ENCODE peak calls at places on chromosomes 4 and X, in seven cellular contexts. One of them, this sample, is unnamed.

GRCh38 chrX:82218361-82218760 is 1016.5 kb downstream of the SH3BGRL start:
- DNase-seq in omental fat pad: no peak
- DNase-seq in left lung: no peak
- DNase-seq in GM23338: peak
- DNase-seq in dorsolateral prefrontal cortex: no peak
- DNase-seq in activated CD8-positive, alpha-beta T cell treated with anti-CD3 and anti-CD28 coated beads for 36 hours: no peak
- DNase-seq in AG09319: no peak
- DNase-seq in this sample: peak

GRCh38 chr4:188242041-188242440 is 102.8 kb downstream of the TRIML1 start:
- DNase-seq in activated CD8-positive, alpha-beta T cell treated with anti-CD3 and anti-CD28 coated beads for 36 hours: no peak
- DNase-seq in left lung: no peak
- DNase-seq in omental fat pad: no peak
- DNase-seq in AG09319: no peak
- DNase-seq in GM23338: no peak
- DNase-seq in dorsolateral prefrontal cortex: no peak
- DNase-seq in this sample: no peak

GRCh38 chr4:147571021-147571770 is 46.0 kb upstream of the TMEM184C start:
- DNase-seq in activated CD8-positive, alpha-beta T cell treated with anti-CD3 and anti-CD28 coated beads for 36 hours: no peak
- DNase-seq in AG09319: no peak
- DNase-seq in GM23338: no peak
- DNase-seq in left lung: no peak
- DNase-seq in omental fat pad: no peak
- DNase-seq in dorsolateral prefrontal cortex: no peak
- DNase-seq in this sample: no peak

GRCh38 chr4:154781983-154782293 is 866 bp downstream of the RBM46 start:
- DNase-seq in activated CD8-positive, alpha-beta T cell treated with anti-CD3 and anti-CD28 coated beads for 36 hours: no peak
- DNase-seq in omental fat pad: no peak
- DNase-seq in dorsolateral prefrontal cortex: no peak
- DNase-seq in left lung: peak
- DNase-seq in AG09319: no peak
- DNase-seq in GM23338: no peak
- DNase-seq in this sample: no peak

GRCh38 chr4:54005475-54005874 is 58.9 kb downstream of the CHIC2 start:
- DNase-seq in activated CD8-positive, alpha-beta T cell treated with anti-CD3 and anti-CD28 coated beads for 36 hours: no peak
- DNase-seq in omental fat pad: no peak
- DNase-seq in dorsolateral prefrontal cortex: no peak
- DNase-seq in AG09319: peak
- DNase-seq in left lung: no peak
- DNase-seq in GM23338: no peak
- DNase-seq in this sample: peak

GRCh38 chr4:127203561-127204260 is 429.0 kb upstream of the INTU start:
- DNase-seq in AG09319: no peak
- DNase-seq in left lung: no peak
- DNase-seq in activated CD8-positive, alpha-beta T cell treated with anti-CD3 and anti-CD28 coated beads for 36 hours: no peak
- DNase-seq in dorsolateral prefrontal cortex: no peak
- DNase-seq in GM23338: peak
- DNase-seq in omental fat pad: no peak
- DNase-seq in this sample: no peak

GRCh38 chr4:188127157-188127874 is 11.9 kb upstream of the TRIML1 start:
- DNase-seq in dorsolateral prefrontal cortex: no peak
- DNase-seq in left lung: no peak
- DNase-seq in omental fat pad: no peak
- DNase-seq in AG09319: peak
- DNase-seq in activated CD8-positive, alpha-beta T cell treated with anti-CD3 and anti-CD28 coated beads for 36 hours: peak
- DNase-seq in GM23338: no peak
- DNase-seq in this sample: no peak

GRCh38 chr4:13642163-13642562 is 14.6 kb upstream of the BOD1L1 start:
- DNase-seq in omental fat pad: no peak
- DNase-seq in dorsolateral prefrontal cortex: no peak
- DNase-seq in AG09319: no peak
- DNase-seq in left lung: no peak
- DNase-seq in GM23338: no peak
- DNase-seq in activated CD8-positive, alpha-beta T cell treated with anti-CD3 and anti-CD28 coated beads for 36 hours: no peak
- DNase-seq in this sample: no peak

GRCh38 chr4:159178147-159178541 is 75.3 kb downstream of the RAPGEF2 start:
- DNase-seq in omental fat pad: no peak
- DNase-seq in GM23338: no peak
- DNase-seq in activated CD8-positive, alpha-beta T cell treated with anti-CD3 and anti-CD28 coated beads for 36 hours: no peak
- DNase-seq in AG09319: peak
- DNase-seq in left lung: no peak
- DNase-seq in dorsolateral prefrontal cortex: no peak
- DNase-seq in this sample: no peak

GRCh38 chrX:20857746-20858145 is 516.5 kb upstream of the CNKSR2 start:
- DNase-seq in AG09319: no peak
- DNase-seq in omental fat pad: no peak
- DNase-seq in activated CD8-positive, alpha-beta T cell treated with anti-CD3 and anti-CD28 coated beads for 36 hours: no peak
- DNase-seq in left lung: no peak
- DNase-seq in GM23338: no peak
- DNase-seq in dorsolateral prefrontal cortex: no peak
- DNase-seq in this sample: no peak

GRCh38 chr4:168636040-168636439 is 139.2 kb downstream of the PALLD start:
- DNase-seq in GM23338: no peak
- DNase-seq in left lung: no peak
- DNase-seq in activated CD8-positive, alpha-beta T cell treated with anti-CD3 and anti-CD28 coated beads for 36 hours: no peak
- DNase-seq in omental fat pad: no peak
- DNase-seq in dorsolateral prefrontal cortex: no peak
- DNase-seq in AG09319: no peak
- DNase-seq in this sample: no peak

GRCh38 chr4:77248805-77249204 is 91.8 kb downstream of the CCNG2 start:
- DNase-seq in dorsolateral prefrontal cortex: no peak
- DNase-seq in left lung: no peak
- DNase-seq in activated CD8-positive, alpha-beta T cell treated with anti-CD3 and anti-CD28 coated beads for 36 hours: no peak
- DNase-seq in AG09319: no peak
- DNase-seq in omental fat pad: no peak
- DNase-seq in GM23338: no peak
- DNase-seq in this sample: no peak

DNA sequence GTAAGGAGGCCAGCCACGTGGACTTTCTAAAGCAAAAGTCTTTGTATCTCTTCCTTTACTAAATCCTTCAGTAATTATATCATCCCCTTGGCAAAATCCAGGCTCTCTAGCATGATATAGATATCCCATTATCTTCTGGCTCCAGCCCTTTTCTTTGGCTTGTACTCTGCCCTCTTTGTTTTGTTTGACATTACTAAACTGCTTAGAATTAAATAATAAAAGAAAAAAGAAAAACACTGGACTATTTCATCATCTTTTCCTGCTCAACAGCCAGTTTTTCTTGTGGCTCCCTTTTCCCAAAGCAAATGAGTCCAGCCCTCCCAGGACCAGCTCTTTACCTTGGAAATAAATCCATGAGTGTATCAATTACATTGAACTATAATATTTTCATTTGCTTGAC is 33.5 kb upstream of the LDB2 start:
- DNase-seq in GM23338: no peak
- DNase-seq in left lung: no peak
- DNase-seq in AG09319: peak
- DNase-seq in activated CD8-positive, alpha-beta T cell treated with anti-CD3 and anti-CD28 coated beads for 36 hours: no peak
- DNase-seq in dorsolateral prefrontal cortex: no peak
- DNase-seq in omental fat pad: no peak
- DNase-seq in this sample: no peak
- TF ChIP-seq CTCF in GM23338: no peak
- TF ChIP-seq CTCF in left lung: no peak
- TF ChIP-seq CTCF in AG09319: no peak
- TF ChIP-seq CTCF in activated CD8-positive, alpha-beta T cell treated with anti-CD3 and anti-CD28 coated beads for 36 hours: no peak
- TF ChIP-seq CTCF in dorsolateral prefrontal cortex: no peak
- TF ChIP-seq CTCF in omental fat pad: no peak
- TF ChIP-seq CTCF in this sample: no peak

GRCh38 chr4:184310881-184311709 is 93.4 kb upstream of the ENPP6 start:
- DNase-seq in left lung: no peak
- DNase-seq in GM23338: no peak
- DNase-seq in omental fat pad: no peak
- DNase-seq in activated CD8-positive, alpha-beta T cell treated with anti-CD3 and anti-CD28 coated beads for 36 hours: no peak
- DNase-seq in dorsolateral prefrontal cortex: no peak
- DNase-seq in AG09319: no peak
- DNase-seq in this sample: peak

GRCh38 chr4:184309241-184310170 is 91.8 kb upstream of the ENPP6 start:
- DNase-seq in omental fat pad: no peak
- DNase-seq in left lung: no peak
- DNase-seq in GM23338: no peak
- DNase-seq in activated CD8-positive, alpha-beta T cell treated with anti-CD3 and anti-CD28 coated beads for 36 hours: peak
- DNase-seq in AG09319: no peak
- DNase-seq in dorsolateral prefrontal cortex: no peak
- DNase-seq in this sample: no peak

GRCh38 chr4:184312126-184312525 is 94.5 kb upstream of the ENPP6 start:
- DNase-seq in AG09319: no peak
- DNase-seq in dorsolateral prefrontal cortex: no peak
- DNase-seq in GM23338: no peak
- DNase-seq in activated CD8-positive, alpha-beta T cell treated with anti-CD3 and anti-CD28 coated beads for 36 hours: no peak
- DNase-seq in omental fat pad: no peak
- DNase-seq in left lung: no peak
- DNase-seq in this sample: no peak

GRCh38 chr4:184313058-184313709 is 95.5 kb upstream of the ENPP6 start:
- DNase-seq in left lung: no peak
- DNase-seq in GM23338: no peak
- DNase-seq in AG09319: no peak
- DNase-seq in activated CD8-positive, alpha-beta T cell treated with anti-CD3 and anti-CD28 coated beads for 36 hours: peak
- DNase-seq in dorsolateral prefrontal cortex: no peak
- DNase-seq in omental fat pad: no peak
- DNase-seq in this sample: peak

DNA sequence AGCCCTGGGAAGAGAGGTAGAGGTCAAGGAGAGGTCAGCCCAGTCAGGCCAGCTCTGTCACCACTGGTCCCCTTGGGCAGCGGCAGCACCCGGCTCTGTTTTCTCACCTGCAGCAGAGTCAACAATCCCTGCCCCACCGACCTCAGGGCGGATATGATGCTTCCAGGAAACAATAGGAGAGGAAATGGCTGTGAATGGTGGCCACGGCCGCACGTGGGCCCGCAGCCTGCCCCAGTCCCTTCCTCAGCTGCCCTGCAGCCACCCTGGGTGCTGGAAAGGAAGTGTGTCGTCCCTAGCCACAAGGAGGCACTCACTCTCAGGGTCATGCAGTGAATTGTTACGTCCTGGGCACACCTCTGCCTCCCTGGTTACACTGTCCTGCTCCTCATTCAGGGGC is 92.5 kb upstream of the ENPP6 start:
- DNase-seq in left lung: no peak
- DNase-seq in dorsolateral prefrontal cortex: no peak
- DNase-seq in omental fat pad: no peak
- DNase-seq in GM23338: peak
- DNase-seq in AG09319: no peak
- DNase-seq in activated CD8-positive, alpha-beta T cell treated with anti-CD3 and anti-CD28 coated beads for 36 hours: peak
- DNase-seq in this sample: peak
- TF ChIP-seq CTCF in left lung: no peak
- TF ChIP-seq CTCF in dorsolateral prefrontal cortex: no peak
- TF ChIP-seq CTCF in omental fat pad: no peak
- TF ChIP-seq CTCF in GM23338: peak
- TF ChIP-seq CTCF in AG09319: no peak
- TF ChIP-seq CTCF in activated CD8-positive, alpha-beta T cell treated with anti-CD3 and anti-CD28 coated beads for 36 hours: peak
- TF ChIP-seq CTCF in this sample: peak

GRCh38 chr4:6265546-6265945 is 4.1 kb upstream of the WFS1 start:
- DNase-seq in dorsolateral prefrontal cortex: no peak
- DNase-seq in omental fat pad: no peak
- DNase-seq in left lung: no peak
- DNase-seq in activated CD8-positive, alpha-beta T cell treated with anti-CD3 and anti-CD28 coated beads for 36 hours: no peak
- DNase-seq in AG09319: no peak
- DNase-seq in GM23338: no peak
- DNase-seq in this sample: no peak

GRCh38 chr4:6262847-6263487 is 6.7 kb upstream of the WFS1 start:
- DNase-seq in activated CD8-positive, alpha-beta T cell treated with anti-CD3 and anti-CD28 coated beads for 36 hours: no peak
- DNase-seq in AG09319: no peak
- DNase-seq in GM23338: no peak
- DNase-seq in left lung: peak
- DNase-seq in dorsolateral prefrontal cortex: no peak
- DNase-seq in omental fat pad: no peak
- DNase-seq in this sample: no peak

GRCh38 chr4:6267573-6267972 is 2.1 kb upstream of the WFS1 start:
- DNase-seq in left lung: no peak
- DNase-seq in omental fat pad: no peak
- DNase-seq in AG09319: no peak
- DNase-seq in dorsolateral prefrontal cortex: no peak
- DNase-seq in activated CD8-positive, alpha-beta T cell treated with anti-CD3 and anti-CD28 coated beads for 36 hours: no peak
- DNase-seq in GM23338: no peak
- DNase-seq in this sample: no peak

GRCh38 chr4:6262176-6262575 is 7.5 kb upstream of the WFS1 start:
- DNase-seq in AG09319: no peak
- DNase-seq in GM23338: no peak
- DNase-seq in left lung: peak
- DNase-seq in activated CD8-positive, alpha-beta T cell treated with anti-CD3 and anti-CD28 coated beads for 36 hours: no peak
- DNase-seq in omental fat pad: no peak
- DNase-seq in dorsolateral prefrontal cortex: no peak
- DNase-seq in this sample: no peak

DNA sequence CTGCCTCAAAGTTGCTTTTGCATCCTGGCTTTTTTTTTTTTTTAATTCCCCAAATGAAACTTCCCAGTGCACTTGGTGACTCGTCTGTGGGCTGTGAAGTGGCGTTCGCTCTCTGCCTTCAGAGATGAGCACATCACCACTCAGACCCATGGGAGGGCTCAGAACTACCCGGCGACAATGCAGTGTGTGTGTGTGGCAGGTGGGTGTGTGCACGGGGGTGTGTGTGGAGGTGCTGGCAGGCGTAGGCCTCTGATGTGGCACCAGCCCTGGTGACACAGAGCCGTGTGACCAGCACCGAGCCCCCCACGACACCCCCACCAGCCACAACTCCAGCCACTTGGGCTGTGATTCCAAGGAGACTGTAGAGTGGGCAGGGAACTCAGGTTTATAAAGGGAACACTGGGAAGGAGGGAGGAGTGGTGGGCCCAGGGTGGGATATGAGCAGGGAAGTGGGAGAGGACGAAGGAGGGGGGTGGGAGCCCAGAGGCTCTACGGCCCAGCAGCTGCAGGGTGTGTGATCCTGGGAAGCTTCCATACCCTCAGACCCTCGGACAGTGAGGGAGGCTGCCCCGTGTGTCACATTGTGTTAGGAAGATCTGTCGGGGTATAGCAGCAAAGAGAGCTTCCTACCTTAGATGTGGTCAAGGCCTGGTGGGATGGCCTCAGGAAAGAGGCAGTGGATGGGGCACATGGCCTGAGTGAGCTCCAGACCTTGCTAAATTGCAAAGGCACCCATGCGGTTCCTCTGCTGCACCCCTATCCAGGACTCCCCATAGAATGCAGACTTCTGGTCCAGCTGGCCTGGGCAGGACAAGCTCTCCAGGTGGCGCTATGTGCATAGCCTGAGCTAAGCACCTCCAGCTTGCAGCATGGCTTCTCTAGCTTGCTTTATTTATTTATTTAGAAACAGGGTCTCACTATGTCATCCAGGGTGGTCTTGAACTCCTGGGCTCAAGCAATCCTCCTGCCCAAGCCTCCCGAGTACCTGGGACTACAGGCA is 5.8 kb upstream of the WFS1 start:
- DNase-seq in omental fat pad: no peak
- DNase-seq in dorsolateral prefrontal cortex: no peak
- DNase-seq in GM23338: peak
- DNase-seq in AG09319: no peak
- DNase-seq in activated CD8-positive, alpha-beta T cell treated with anti-CD3 and anti-CD28 coated beads for 36 hours: peak
- DNase-seq in left lung: peak
- DNase-seq in this sample: peak
- TF ChIP-seq CTCF in omental fat pad: no peak
- TF ChIP-seq CTCF in dorsolateral prefrontal cortex: no peak
- TF ChIP-seq CTCF in GM23338: peak
- TF ChIP-seq CTCF in AG09319: peak
- TF ChIP-seq CTCF in activated CD8-positive, alpha-beta T cell treated with anti-CD3 and anti-CD28 coated beads for 36 hours: peak
- TF ChIP-seq CTCF in left lung: peak
- TF ChIP-seq CTCF in this sample: peak

DNA sequence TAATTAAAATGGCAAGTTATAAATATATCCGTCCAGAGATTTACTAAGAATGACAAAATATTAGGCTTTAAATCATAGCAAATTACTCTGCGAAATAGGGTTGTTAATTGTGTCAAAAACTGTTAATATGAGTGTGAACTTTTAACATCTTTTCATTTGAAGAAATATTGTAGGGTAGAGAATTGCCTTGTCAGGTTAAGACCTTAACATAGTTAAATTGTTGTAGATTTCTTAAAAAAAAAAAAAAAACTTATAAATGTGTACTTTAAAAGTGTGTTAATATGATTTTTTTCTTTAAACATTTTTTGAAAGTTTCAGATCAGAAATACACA is 107.7 kb upstream of the TLR2 start:
- DNase-seq in AG09319: no peak
- DNase-seq in omental fat pad: no peak
- DNase-seq in left lung: no peak
- DNase-seq in dorsolateral prefrontal cortex: no peak
- DNase-seq in activated CD8-positive, alpha-beta T cell treated with anti-CD3 and anti-CD28 coated beads for 36 hours: no peak
- DNase-seq in GM23338: no peak
- DNase-seq in this sample: no peak
- TF ChIP-seq CTCF in AG09319: no peak
- TF ChIP-seq CTCF in omental fat pad: no peak
- TF ChIP-seq CTCF in left lung: peak
- TF ChIP-seq CTCF in dorsolateral prefrontal cortex: no peak
- TF ChIP-seq CTCF in activated CD8-positive, alpha-beta T cell treated with anti-CD3 and anti-CD28 coated beads for 36 hours: peak
- TF ChIP-seq CTCF in GM23338: no peak
- TF ChIP-seq CTCF in this sample: no peak

This sample was measured in GM12865.